ENCODE peak calls at places on chromosomes 6 and 20, in nine cellular contexts. One of them, this sample, is unnamed.

GRCh38 chr6:40387127-40387870 is 199.9 kb downstream of the LRFN2 start:
- DNase-seq in mammary epithelial cell: no peak
- DNase-seq in pancreas: no peak
- DNase-seq in IMR-90: no peak
- DNase-seq in kidney: no peak
- DNase-seq in heart left ventricle: no peak
- DNase-seq in PC-3: no peak
- DNase-seq in ovary: no peak
- DNase-seq in Panc1: no peak
- DNase-seq in this sample: no peak

GRCh38 chr6:1028744-1029143 is 283.2 kb upstream of the FOXQ1 start:
- DNase-seq in mammary epithelial cell: no peak
- DNase-seq in pancreas: no peak
- DNase-seq in IMR-90: no peak
- DNase-seq in kidney: no peak
- DNase-seq in heart left ventricle: no peak
- DNase-seq in PC-3: no peak
- DNase-seq in ovary: no peak
- DNase-seq in Panc1: no peak
- DNase-seq in this sample: no peak

GRCh38 chr20:3922223-3922982 is 33.2 kb downstream of the PANK2 start:
- DNase-seq in mammary epithelial cell: no peak
- DNase-seq in pancreas: no peak
- DNase-seq in IMR-90: no peak
- DNase-seq in kidney: peak; percentile 52
- DNase-seq in heart left ventricle: no peak
- DNase-seq in PC-3: no peak
- DNase-seq in ovary: no peak
- DNase-seq in Panc1: no peak
- DNase-seq in this sample: no peak

GRCh38 chr6:18820725-18821124 is 433.6 kb downstream of the RNF144B start:
- DNase-seq in mammary epithelial cell: no peak
- DNase-seq in pancreas: no peak
- DNase-seq in IMR-90: no peak
- DNase-seq in kidney: no peak
- DNase-seq in heart left ventricle: no peak
- DNase-seq in PC-3: no peak
- DNase-seq in ovary: no peak
- DNase-seq in Panc1: no peak
- DNase-seq in this sample: no peak

GRCh38 chr6:124007915-124008688 is 204.4 kb downstream of the NKAIN2 start:
- DNase-seq in mammary epithelial cell: no peak
- DNase-seq in pancreas: no peak
- DNase-seq in IMR-90: no peak
- DNase-seq in kidney: no peak
- DNase-seq in heart left ventricle: no peak
- DNase-seq in PC-3: no peak
- DNase-seq in ovary: no peak
- DNase-seq in Panc1: no peak
- DNase-seq in this sample: no peak

GRCh38 chr20:20441259-20441658 is 73.4 kb downstream of the INSM1 start:
- DNase-seq in mammary epithelial cell: no peak
- DNase-seq in pancreas: no peak
- DNase-seq in IMR-90: no peak
- DNase-seq in kidney: no peak
- DNase-seq in heart left ventricle: no peak
- DNase-seq in PC-3: no peak
- DNase-seq in ovary: no peak
- DNase-seq in Panc1: no peak
- DNase-seq in this sample: no peak

GRCh38 chr6:144185133-144185836 is 35.0 kb downstream of the STX11 start:
- DNase-seq in mammary epithelial cell: no peak
- DNase-seq in pancreas: no peak
- DNase-seq in IMR-90: no peak
- DNase-seq in kidney: no peak
- DNase-seq in heart left ventricle: no peak
- DNase-seq in PC-3: peak; percentile 59
- DNase-seq in ovary: no peak
- DNase-seq in Panc1: no peak
- DNase-seq in this sample: no peak

GRCh38 chr6:10582774-10583508 is 61.8 kb downstream of the GCNT2 start:
- DNase-seq in mammary epithelial cell: peak; percentile 33
- DNase-seq in pancreas: peak; percentile 75
- DNase-seq in IMR-90: no peak
- DNase-seq in kidney: no peak
- DNase-seq in heart left ventricle: no peak
- DNase-seq in PC-3: no peak
- DNase-seq in ovary: no peak
- DNase-seq in Panc1: no peak
- DNase-seq in this sample: no peak

GRCh38 chr20:20064303-20064702 is 12.0 kb downstream of the CFAP61 start:
- DNase-seq in mammary epithelial cell: no peak
- DNase-seq in pancreas: no peak
- DNase-seq in IMR-90: no peak
- DNase-seq in kidney: no peak
- DNase-seq in heart left ventricle: no peak
- DNase-seq in PC-3: peak; percentile 12
- DNase-seq in ovary: no peak
- DNase-seq in Panc1: no peak
- DNase-seq in this sample: no peak

GRCh38 chr6:117739869-117740268 is 64.6 kb downstream of the NUS1 start:
- DNase-seq in mammary epithelial cell: no peak
- DNase-seq in pancreas: no peak
- DNase-seq in IMR-90: no peak
- DNase-seq in kidney: no peak
- DNase-seq in heart left ventricle: no peak
- DNase-seq in PC-3: no peak
- DNase-seq in ovary: no peak
- DNase-seq in Panc1: no peak
- DNase-seq in this sample: no peak

GRCh38 chr6:125165256-125165655 is 11.7 kb downstream of the TPD52L1 start:
- DNase-seq in mammary epithelial cell: no peak
- DNase-seq in pancreas: no peak
- DNase-seq in IMR-90: peak; percentile 40
- DNase-seq in kidney: no peak
- DNase-seq in heart left ventricle: no peak
- DNase-seq in PC-3: no peak
- DNase-seq in ovary: no peak
- DNase-seq in Panc1: no peak
- DNase-seq in this sample: no peak

GRCh38 chr20:9660236-9660868 is 146.0 kb downstream of the LAMP5 start:
- DNase-seq in mammary epithelial cell: peak; percentile 1
- DNase-seq in pancreas: no peak
- DNase-seq in IMR-90: peak; percentile 20
- DNase-seq in kidney: no peak
- DNase-seq in heart left ventricle: no peak
- DNase-seq in PC-3: peak; percentile 43
- DNase-seq in ovary: no peak
- DNase-seq in Panc1: no peak
- DNase-seq in this sample: no peak

GRCh38 chr20:16048881-16049280 is 524.4 kb downstream of the KIF16B start:
- DNase-seq in mammary epithelial cell: no peak
- DNase-seq in pancreas: no peak
- DNase-seq in IMR-90: no peak
- DNase-seq in kidney: no peak
- DNase-seq in heart left ventricle: no peak
- DNase-seq in PC-3: no peak
- DNase-seq in ovary: no peak
- DNase-seq in Panc1: no peak
- DNase-seq in this sample: no peak

GRCh38 chr20:58309607-58310290 is at the start of gene RAB22A:
- DNase-seq in mammary epithelial cell: peak; percentile 68
- DNase-seq in pancreas: peak; percentile 76
- DNase-seq in IMR-90: peak; percentile 77
- DNase-seq in kidney: peak; percentile 95
- DNase-seq in heart left ventricle: peak; percentile 88
- DNase-seq in PC-3: peak; percentile 84
- DNase-seq in ovary: peak; percentile 78
- DNase-seq in Panc1: no peak
- DNase-seq in this sample: peak; percentile 85

GRCh38 chr20:24589381-24589780 is 120.0 kb downstream of the SYNDIG1 start:
- DNase-seq in mammary epithelial cell: no peak
- DNase-seq in pancreas: no peak
- DNase-seq in IMR-90: no peak
- DNase-seq in kidney: no peak
- DNase-seq in heart left ventricle: no peak
- DNase-seq in PC-3: no peak
- DNase-seq in ovary: no peak
- DNase-seq in Panc1: no peak
- DNase-seq in this sample: no peak

GRCh38 chr20:19712737-19713260 is 45.3 kb upstream of the RIN2 start:
- DNase-seq in mammary epithelial cell: no peak
- DNase-seq in pancreas: no peak
- DNase-seq in IMR-90: peak; percentile 8
- DNase-seq in kidney: no peak
- DNase-seq in heart left ventricle: no peak
- DNase-seq in PC-3: peak; percentile 9
- DNase-seq in ovary: no peak
- DNase-seq in Panc1: no peak
- DNase-seq in this sample: no peak

DNA sequence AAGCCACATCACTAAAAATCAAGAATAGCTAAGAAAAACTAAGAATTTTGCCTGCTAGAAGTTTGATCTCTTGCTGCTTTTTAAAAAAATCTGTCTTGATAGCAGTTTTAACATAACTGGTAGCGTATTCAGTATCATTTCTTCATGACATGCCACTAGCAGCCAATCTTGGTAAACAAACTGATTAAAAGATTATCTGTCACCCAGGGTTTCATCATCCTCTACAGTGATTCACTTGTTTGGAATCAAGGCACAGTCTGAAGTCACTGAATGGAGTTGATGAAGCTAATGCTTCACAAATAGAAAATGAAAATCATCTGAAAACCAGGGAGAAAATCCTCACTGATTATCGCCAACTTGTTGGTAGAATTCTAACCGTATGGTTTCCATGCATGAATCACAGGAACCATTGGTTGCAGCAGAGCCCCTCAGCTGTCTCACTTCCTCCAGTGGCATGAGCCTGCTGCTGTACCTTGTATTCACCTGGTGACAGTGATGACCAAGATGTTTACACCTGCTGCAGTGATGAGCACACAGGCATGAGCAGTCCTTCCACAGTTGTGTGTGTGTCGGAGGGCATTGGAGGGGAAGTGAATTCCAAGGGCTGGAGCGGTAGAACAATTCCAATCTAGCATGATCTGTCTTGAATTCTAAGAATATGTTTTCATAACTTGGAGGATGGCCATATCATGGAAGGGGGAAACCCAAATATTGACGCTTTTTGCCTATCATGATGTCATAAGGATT is 275.0 kb downstream of the KHDC1L start:
- DNase-seq in mammary epithelial cell: peak; percentile 62
- DNase-seq in pancreas: no peak
- DNase-seq in IMR-90: peak; percentile 89
- DNase-seq in kidney: no peak
- DNase-seq in heart left ventricle: no peak
- DNase-seq in PC-3: peak; percentile 81
- DNase-seq in ovary: no peak
- DNase-seq in Panc1: peak; percentile 87
- DNase-seq in this sample: no peak
- H3K4me3 ChIP-seq in mammary epithelial cell: no peak overlapping the region
- H3K4me3 ChIP-seq in pancreas: no peak overlapping the region
- H3K4me3 ChIP-seq in IMR-90: peak overlapping the region; percentile 14
- H3K4me3 ChIP-seq in kidney: no peak overlapping the region
- H3K4me3 ChIP-seq in heart left ventricle: no peak overlapping the region
- H3K4me3 ChIP-seq in PC-3: no peak overlapping the region
- H3K4me3 ChIP-seq in ovary: no peak overlapping the region
- H3K4me3 ChIP-seq in Panc1: no peak overlapping the region
- H3K4me3 ChIP-seq in this sample: no peak overlapping the region

DNA sequence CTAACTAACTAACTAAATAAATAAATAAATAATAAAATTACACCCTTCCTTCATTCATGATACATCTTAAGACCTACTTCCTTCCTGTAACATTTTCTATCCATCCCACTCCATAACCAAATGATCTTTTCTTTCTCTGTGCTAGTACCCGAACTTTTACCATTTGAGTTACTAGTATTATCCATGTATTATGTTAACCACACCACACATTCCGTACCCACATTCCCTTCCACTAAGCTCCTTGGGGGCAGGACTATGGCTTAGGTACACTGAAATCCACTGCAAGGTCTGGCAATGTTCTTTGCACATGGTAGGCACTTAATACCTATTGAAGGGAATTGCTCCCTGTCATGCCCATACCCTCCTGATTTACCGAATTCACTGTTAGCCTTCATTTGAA is 24.9 kb downstream of the REPS1 start:
- DNase-seq in mammary epithelial cell: no peak
- DNase-seq in pancreas: no peak
- DNase-seq in IMR-90: no peak
- DNase-seq in kidney: no peak
- DNase-seq in heart left ventricle: no peak
- DNase-seq in PC-3: no peak
- DNase-seq in ovary: no peak
- DNase-seq in Panc1: no peak
- DNase-seq in this sample: no peak
- H3K4me1 ChIP-seq in mammary epithelial cell: peaks cover 11% of the 10 kb centered on the region
- H3K4me1 ChIP-seq in pancreas: peaks cover 20% of the 10 kb centered on the region
- H3K4me1 ChIP-seq in IMR-90: no peaks in the 10 kb centered on the region
- H3K4me1 ChIP-seq in kidney: no peaks in the 10 kb centered on the region
- H3K4me1 ChIP-seq in heart left ventricle: no peaks in the 10 kb centered on the region
- H3K4me1 ChIP-seq in PC-3: no peaks in the 10 kb centered on the region
- H3K4me1 ChIP-seq in ovary: peaks cover 1% of the 10 kb centered on the region
- H3K4me1 ChIP-seq in Panc1: no peaks in the 10 kb centered on the region
- H3K4me1 ChIP-seq in this sample: peaks cover 7% of the 10 kb centered on the region

GRCh38 chr20:31843288-31843687 is 2.1 kb downstream of the FOXS1 start:
- DNase-seq in mammary epithelial cell: no peak
- DNase-seq in pancreas: no peak
- DNase-seq in IMR-90: no peak
- DNase-seq in kidney: no peak
- DNase-seq in heart left ventricle: no peak
- DNase-seq in PC-3: no peak
- DNase-seq in ovary: no peak
- DNase-seq in Panc1: no peak
- DNase-seq in this sample: peak; percentile 33
- H3K4me3 ChIP-seq in mammary epithelial cell: no peak overlapping the region
- H3K4me3 ChIP-seq in pancreas: no peak overlapping the region
- H3K4me3 ChIP-seq in IMR-90: no peak overlapping the region
- H3K4me3 ChIP-seq in kidney: peak overlapping the region; percentile 55
- H3K4me3 ChIP-seq in heart left ventricle: peak overlapping the region; percentile 68
- H3K4me3 ChIP-seq in PC-3: no peak overlapping the region
- H3K4me3 ChIP-seq in ovary: no peak overlapping the region
- H3K4me3 ChIP-seq in Panc1: no peak overlapping the region
- H3K4me3 ChIP-seq in this sample: no peak overlapping the region

GRCh38 chr20:57264151-57264792 is 2.2 kb downstream of the BMP7 start:
- DNase-seq in mammary epithelial cell: no peak
- DNase-seq in pancreas: peak; percentile 30
- DNase-seq in IMR-90: no peak
- DNase-seq in kidney: no peak
- DNase-seq in heart left ventricle: no peak
- DNase-seq in PC-3: no peak
- DNase-seq in ovary: no peak
- DNase-seq in Panc1: no peak
- DNase-seq in this sample: no peak
- H3K4me1 ChIP-seq in mammary epithelial cell: peaks cover 5% of the 10 kb centered on the region
- H3K4me1 ChIP-seq in pancreas: no peaks in the 10 kb centered on the region
- H3K4me1 ChIP-seq in IMR-90: no peaks in the 10 kb centered on the region
- H3K4me1 ChIP-seq in kidney: no peaks in the 10 kb centered on the region
- H3K4me1 ChIP-seq in heart left ventricle: no peaks in the 10 kb centered on the region
- H3K4me1 ChIP-seq in PC-3: no peaks in the 10 kb centered on the region
- H3K4me1 ChIP-seq in ovary: peaks cover 1% of the 10 kb centered on the region
- H3K4me1 ChIP-seq in Panc1: peaks cover 8% of the 10 kb centered on the region
- H3K4me1 ChIP-seq in this sample: no peaks in the 10 kb centered on the region

This sample was measured in right cardiac atrium.